ENCODE peak calls at places on chromosomes 1 and 21, in five cellular contexts. V is OCI-LY7, A is fibroblast of mammary gland, Q is left ventricle myocardium inferior, Z is kidney epithelial cell. G is an unnamed sample.

GRCh38 chr1:53562983-53563379 is 103.8 kb downstream of the DMRTB1 start:
- DNase-seq in V (no peak), A (no peak), Q (no peak), Z (no peak), G (no peak)

GRCh38 chr1:24754229-24754628 is 9.0 kb downstream of the CLIC4 start:
- DNase-seq in V (no peak), A (peak; percentile 63), Q (no peak), Z (no peak), G (no peak)

GRCh38 chr1:110783292-110783918 is 89.5 kb upstream of the CD53 start:
- DNase-seq in V (peak; percentile 81), A (peak; percentile 50), Q (no peak), Z (peak; percentile 1), G (peak; percentile 4)

GRCh38 chr1:108671142-108671541 is 10.2 kb upstream of the HENMT1 start:
- DNase-seq in V (no peak), A (no peak), Q (no peak), Z (no peak), G (no peak)

GRCh38 chr1:9121891-9122409 is 7.0 kb downstream of the GPR157 start:
- DNase-seq in V (no peak), A (no peak), Q (no peak), Z (no peak), G (no peak)

GRCh38 chr1:73040811-73041210 is 758.5 kb upstream of the NEGR1 start:
- DNase-seq in V (no peak), A (no peak), Q (no peak), Z (no peak), G (no peak)

GRCh38 chr1:204647114-204647804 is 38.3 kb downstream of the LRRN2 start:
- DNase-seq in V (peak; percentile 16), A (peak; percentile 73), Q (no peak), Z (peak; percentile 52), G (peak; percentile 32)

GRCh38 chr1:158180741-158181576 is at the start of gene CD1D:
- DNase-seq in V (peak; percentile 66), A (peak; percentile 4), Q (peak; percentile 33), Z (no peak), G (peak; percentile 13)

GRCh38 chr1:29631836-29632420 is 395.6 kb downstream of the PTPRU start:
- DNase-seq in V (no peak), A (no peak), Q (no peak), Z (no peak), G (no peak)

GRCh38 chr1:155079210-155079486 is 511 bp downstream of the EFNA3 start:
- DNase-seq in V (no peak), A (no peak), Q (no peak), Z (no peak), G (no peak)

GRCh38 chr1:163980391-163980790 is 578.6 kb upstream of the PBX1 start:
- DNase-seq in V (no peak), A (no peak), Q (no peak), Z (no peak), G (no peak)

GRCh38 chr1:31575373-31576140 is 758 bp upstream of the TINAGL1 start:
- DNase-seq in V (no peak), A (no peak), Q (no peak), Z (no peak), G (no peak)

GRCh38 chr1:166843769-166844596 is 4.7 kb downstream of the POGK start:
- DNase-seq in V (no peak), A (peak; percentile 30), Q (no peak), Z (no peak), G (no peak)

GRCh38 chr1:25170439-25170838 is 61.9 kb downstream of the SYF2 start:
- DNase-seq in V (no peak), A (no peak), Q (no peak), Z (no peak), G (no peak)

GRCh38 chr1:185789846-185790735 is 55.9 kb downstream of the HMCN1 start:
- DNase-seq in V (no peak), A (peak; percentile 73), Q (no peak), Z (no peak), G (peak; percentile 19)

GRCh38 chr1:200905411-200906052 is 10.8 kb downstream of the INAVA start:
- DNase-seq in V (no peak), A (peak; percentile 10), Q (no peak), Z (no peak), G (no peak)

GRCh38 chr1:108108119-108108518 is 92.0 kb downstream of the SLC25A24 start:
- DNase-seq in V (no peak), A (no peak), Q (no peak), Z (no peak), G (no peak)

GRCh38 chr1:56526571-56527174 is 52.7 kb downstream of the PLPP3 start:
- DNase-seq in V (peak; percentile 89), A (peak; percentile 54), Q (no peak), Z (no peak), G (no peak)

GRCh38 chr1:28110555-28110954 is 22.1 kb upstream of the EYA3 start:
- DNase-seq in V (no peak), A (peak; percentile 51), Q (no peak), Z (no peak), G (no peak)

GRCh38 chr1:28108006-28108405 is 19.6 kb upstream of the EYA3 start:
- DNase-seq in V (no peak), A (no peak), Q (no peak), Z (no peak), G (no peak)

GRCh38 chr1:28109639-28110038 is 21.2 kb upstream of the EYA3 start:
- DNase-seq in V (no peak), A (no peak), Q (no peak), Z (no peak), G (no peak)

GRCh38 chr1:28102169-28102568 is 13.8 kb upstream of the EYA3 start:
- DNase-seq in V (no peak), A (no peak), Q (no peak), Z (no peak), G (no peak)

GRCh38 chr1:28104866-28105467 is 16.6 kb upstream of the EYA3 start:
- DNase-seq in V (no peak), A (peak; percentile 86), Q (no peak), Z (peak; percentile 47), G (no peak)
- H3K4me3 ChIP-seq in V (no peak overlapping the region), A (peak overlapping the region; percentile 46), Q (peak overlapping the region; percentile 52), Z (no peak overlapping the region), G (peak overlapping the region; percentile 29)

DNA sequence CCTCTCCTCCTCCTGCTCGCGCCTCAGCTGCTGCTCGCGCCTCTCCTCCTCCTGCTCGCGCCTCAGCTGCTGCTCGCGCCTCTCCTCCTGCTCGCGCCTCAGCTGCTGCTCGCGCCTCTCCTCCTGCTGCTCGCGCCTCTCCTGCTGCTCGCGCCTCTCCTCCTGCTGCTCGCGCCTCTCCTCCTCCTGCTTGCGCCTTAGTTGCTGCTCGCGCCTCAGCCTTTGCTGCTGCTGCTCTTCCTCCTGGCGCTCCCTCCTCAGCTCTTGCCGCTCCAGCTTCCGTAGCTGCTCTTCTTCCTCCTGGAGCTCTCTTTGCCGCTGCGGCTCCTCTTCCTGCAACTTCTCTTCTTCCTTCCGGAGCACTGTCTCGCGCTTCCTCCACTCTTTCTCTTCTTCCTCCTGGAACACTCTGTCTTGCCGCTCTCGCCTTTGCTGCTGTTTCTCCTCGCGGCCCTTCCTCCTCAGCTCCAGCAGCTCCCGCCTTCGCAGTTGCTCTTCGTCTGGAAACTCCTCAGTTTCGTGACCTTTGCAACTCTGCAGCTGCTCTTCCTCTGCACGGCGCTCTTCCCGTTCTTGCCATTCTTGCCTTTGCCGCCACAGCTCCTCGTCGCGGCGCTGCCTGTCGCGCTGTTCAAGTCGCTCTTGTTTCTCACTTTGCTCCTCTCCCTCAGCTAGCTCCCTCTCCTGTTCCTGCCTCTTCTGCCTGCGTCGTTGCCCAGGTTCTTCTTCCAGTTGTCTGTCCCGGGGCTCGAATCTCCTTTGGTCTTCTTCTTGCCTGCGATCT is 3.0 kb downstream of the TCHH start:
- DNase-seq in V (no peak), A (peak; percentile 17), Q (no peak), Z (no peak), G (no peak)
- H3K4me3 ChIP-seq in V (no peak overlapping the region), A (peak overlapping the region; percentile 19), Q (peak overlapping the region; percentile 67), Z (peak overlapping the region; percentile 25), G (peak overlapping the region; percentile 40)

GRCh38 chr1:168135982-168136708 is 585 bp downstream of the GPR161 start:
- DNase-seq in V (no peak), A (peak; percentile 41), Q (no peak), Z (no peak), G (no peak)

GRCh38 chr1:168137515-168137821 is 738 bp upstream of the GPR161 start:
- DNase-seq in V (no peak), A (no peak), Q (no peak), Z (no peak), G (no peak)

GRCh38 chr1:168136709-168137514 is at the start of gene GPR161:
- DNase-seq in V (no peak), A (peak; percentile 19), Q (peak; percentile 65), Z (no peak), G (no peak)

GRCh38 chr1:168139070-168139469 is 2.3 kb upstream of the GPR161 start:
- DNase-seq in V (no peak), A (no peak), Q (no peak), Z (no peak), G (no peak)

DNA sequence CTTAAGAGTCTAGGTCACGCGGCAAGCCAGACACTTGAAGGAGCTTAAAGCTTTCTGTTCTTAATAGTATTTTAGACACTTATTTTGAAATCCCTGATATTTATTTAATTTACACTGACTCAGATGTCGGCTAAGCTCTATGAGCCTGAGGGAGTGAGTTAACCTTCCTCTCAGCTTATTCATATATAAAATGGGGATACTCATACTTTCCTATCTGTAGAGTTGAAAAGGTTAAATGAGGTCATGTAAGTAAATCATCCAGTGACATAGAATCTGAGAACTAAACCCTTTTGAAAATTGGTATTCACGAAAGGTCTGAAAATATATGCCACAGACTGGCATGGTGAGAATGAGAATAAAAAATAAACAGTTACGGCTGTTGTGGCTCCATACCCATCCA is 1.4 kb upstream of the GPR161 start:
- DNase-seq in V (no peak), A (peak; percentile 16), Q (no peak), Z (no peak), G (no peak)
- H3K4me3 ChIP-seq in V (no peak overlapping the region), A (no peak overlapping the region), Q (no peak overlapping the region), Z (no peak overlapping the region), G (no peak overlapping the region)

GRCh38 chr1:117051224-117052064 is 8.7 kb upstream of the TTF2 start:
- DNase-seq in V (peak; percentile 24), A (peak; percentile 14), Q (no peak), Z (no peak), G (no peak)
- H3K4me3 ChIP-seq in V (no peak overlapping the region), A (no peak overlapping the region), Q (peak overlapping the region; percentile 43), Z (no peak overlapping the region), G (no peak overlapping the region)

GRCh38 chr21:15508554-15508953 is 221.2 kb upstream of the USP25 start:
- DNase-seq in V (no peak), A (no peak), Q (no peak), Z (no peak), G (no peak)
- H3K4me3 ChIP-seq in V (no peak overlapping the region), A (no peak overlapping the region), Q (no peak overlapping the region), Z (no peak overlapping the region), G (no peak overlapping the region)

GRCh38 chr1:32965251-32965643 is 638 bp upstream of the RNF19B start:
- DNase-seq in V (no peak), A (no peak), Q (no peak), Z (no peak), G (no peak)
- H3K4me3 ChIP-seq in V (peak overlapping the region; percentile 75), A (peak overlapping the region; percentile 36), Q (peak overlapping the region; percentile 98), Z (peak overlapping the region; percentile 93), G (peak overlapping the region; percentile 77)

GRCh38 chr1:22862752-22863151 is 109.9 kb downstream of the LACTBL1 start:
- DNase-seq in V (no peak), A (no peak), Q (no peak), Z (no peak), G (no peak)
- H3K4me3 ChIP-seq in V (no peak overlapping the region), A (no peak overlapping the region), Q (no peak overlapping the region), Z (no peak overlapping the region), G (no peak overlapping the region)